ENCODE peak calls at places on chromosomes 2 and 18, in seven cellular contexts. L is stomach, R is ovary, F is DND-41, K is neural progenitor cell, A is pancreas, E is foreskin keratinocyte. J is an unnamed sample.

GRCh38 chr2:55743583-55743982 is 49.9 kb upstream of the PNPT1 start:
- DNase-seq in A (no peak), L (no peak), K (no peak), F (no peak), R (no peak), E (peak), J (no peak)

GRCh38 chr2:96089356-96090180 is 26.8 kb downstream of the ADRA2B start:
- DNase-seq in K (peak), A (peak), L (peak), E (no peak), R (no peak), F (peak), J (no peak)

GRCh38 chr2:70626254-70626990 is 72.8 kb upstream of the TGFA start:
- DNase-seq in E (no peak), R (peak), F (no peak), L (no peak), K (peak), A (no peak), J (no peak)

GRCh38 chr2:74671479-74671878 is 17.4 kb downstream of the SEMA4F start:
- DNase-seq in L (no peak), F (no peak), A (no peak), E (peak), K (no peak), R (no peak), J (no peak)

GRCh38 chr18:653512-653911 is 3.9 kb upstream of the TYMS start:
- DNase-seq in A (no peak), L (no peak), E (no peak), K (no peak), R (no peak), F (no peak), J (no peak)

GRCh38 chr2:37191253-37191652 is 2.8 kb upstream of the SULT6B1 start:
- DNase-seq in E (no peak), K (peak), L (no peak), F (no peak), A (no peak), R (no peak), J (no peak)

GRCh38 chr2:231376857-231377256 is 18.7 kb upstream of the B3GNT7 start:
- DNase-seq in E (no peak), R (no peak), F (no peak), K (no peak), L (no peak), A (no peak), J (no peak)

GRCh38 chr2:44763275-44763674 is 178.2 kb upstream of the SIX3 start:
- DNase-seq in F (no peak), R (no peak), E (no peak), A (no peak), K (peak), L (no peak), J (no peak)

GRCh38 chr2:219537657-219538487 is 5.7 kb downstream of the CHPF start:
- DNase-seq in R (no peak), F (no peak), E (peak), A (no peak), K (no peak), L (no peak), J (no peak)

GRCh38 chr18:61157451-61157850 is 175.8 kb upstream of the CDH20 start:
- DNase-seq in L (no peak), E (no peak), R (no peak), F (no peak), K (no peak), A (no peak), J (no peak)

GRCh38 chr18:36155960-36156757 is 26.5 kb downstream of the ELP2 start:
- DNase-seq in E (no peak), L (no peak), A (no peak), R (no peak), K (no peak), F (no peak), J (no peak)

GRCh38 chr18:12745095-12745820 is 42.4 kb downstream of the PSMG2 start:
- DNase-seq in L (no peak), E (peak), R (no peak), K (no peak), F (peak), A (no peak), J (no peak)

GRCh38 chr2:238098854-238099708 is 1.1 kb upstream of the ESPNL start:
- DNase-seq in F (peak), L (peak), A (peak), R (no peak), E (no peak), K (no peak), J (no peak)

GRCh38 chr18:36633961-36634412 is 194.8 kb downstream of the TPGS2 start:
- DNase-seq in E (peak), K (no peak), F (no peak), L (no peak), A (no peak), R (no peak), J (no peak)

GRCh38 chr2:216562689-216563435 is 64.2 kb downstream of the RPL37A start:
- DNase-seq in K (no peak), R (no peak), A (no peak), E (peak), L (no peak), F (no peak), J (no peak)

GRCh38 chr18:11791131-11791530 is 60.1 kb upstream of the CHMP1B start:
- DNase-seq in A (no peak), K (no peak), R (no peak), E (no peak), F (no peak), L (no peak), J (no peak)

GRCh38 chr2:111148925-111149324 is 28.2 kb downstream of the BCL2L11 start:
- DNase-seq in E (no peak), L (no peak), K (no peak), F (no peak), A (no peak), R (no peak), J (no peak)

GRCh38 chr2:118089015-118089800 is 937 bp downstream of the INSIG2 start:
- DNase-seq in A (peak), K (peak), F (peak), R (peak), L (peak), E (peak), J (peak)

GRCh38 chr2:54772531-54772930 is 49.1 kb downstream of the EML6 start:
- DNase-seq in A (no peak), R (no peak), L (no peak), E (no peak), F (no peak), K (no peak), J (no peak)

GRCh38 chr2:44940612-44941464 is 664 bp upstream of the SIX3 start:
- DNase-seq in L (no peak), R (no peak), F (no peak), E (no peak), K (peak), A (no peak), J (no peak)

DNA sequence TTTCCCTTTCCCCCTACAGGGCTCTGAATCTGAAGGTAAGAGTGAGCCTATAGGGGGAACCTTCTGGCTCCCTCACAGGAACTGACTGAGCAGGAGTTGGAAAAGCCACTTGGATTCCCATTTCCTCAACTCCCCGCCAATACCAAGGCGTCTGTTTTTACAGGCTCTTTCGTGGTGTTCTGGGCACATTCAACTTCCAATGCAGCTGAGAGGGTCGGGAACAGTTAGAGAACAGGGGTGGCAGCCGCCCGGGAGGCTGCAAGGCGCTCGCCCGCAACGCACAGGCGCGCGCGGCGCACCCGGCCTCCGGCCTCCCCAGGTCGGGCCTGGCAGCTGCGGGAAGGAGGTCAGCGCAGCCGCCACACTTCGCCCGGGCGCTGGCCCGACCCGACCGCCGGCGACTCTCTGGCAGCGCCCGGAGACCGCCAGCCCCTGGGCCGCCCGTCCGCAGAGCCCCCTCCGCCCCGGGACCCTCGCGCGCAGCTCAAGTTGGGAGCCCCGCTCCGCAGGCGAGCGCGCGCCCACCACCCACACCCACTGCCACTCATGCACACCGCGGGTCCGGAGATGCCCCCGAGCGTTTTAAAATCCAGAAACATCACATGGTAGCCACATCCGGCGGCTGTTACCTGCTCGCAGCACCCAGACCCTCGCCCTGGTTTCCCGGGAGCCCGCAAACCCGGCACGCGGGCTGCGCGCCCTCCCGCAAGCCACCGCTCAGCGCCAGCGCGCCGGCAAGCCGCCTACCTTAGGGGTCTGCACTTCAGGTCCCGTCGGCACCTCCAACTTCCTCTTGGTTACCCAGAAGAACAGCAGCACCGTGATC is 816 bp downstream of the GALNT14 start:
- DNase-seq in F (peak), E (peak), L (no peak), A (peak), R (no peak), K (peak), J (peak)
- TF ChIP-seq CTCF in F (no peak), E (no peak), L (no peak), A (no peak), R (no peak), K (no peak), J (no peak)

GRCh38 chr2:229417176-229417575 is 146.1 kb upstream of the PID1 start:
- DNase-seq in A (no peak), K (no peak), E (no peak), R (no peak), F (no peak), L (no peak), J (no peak)
- H3K27ac ChIP-seq in A (no peak), K (no peak), E (no peak), R (peak), F (no peak), L (peak), J (no peak)

GRCh38 chr2:217652761-217653160 is 350.0 kb downstream of the TNS1 start:
- DNase-seq in A (no peak), K (no peak), E (no peak), F (no peak), L (no peak), R (no peak), J (no peak)

GRCh38 chr2:217654173-217654572 is 348.6 kb downstream of the TNS1 start:
- DNase-seq in E (no peak), K (no peak), A (no peak), R (no peak), F (no peak), L (no peak), J (no peak)

GRCh38 chr2:217655656-217656055 is 347.1 kb downstream of the TNS1 start:
- DNase-seq in K (no peak), E (no peak), R (no peak), F (no peak), A (no peak), L (no peak), J (no peak)

GRCh38 chr2:217650716-217651360 is 352.0 kb downstream of the TNS1 start:
- DNase-seq in R (peak), F (peak), A (peak), K (peak), L (no peak), E (peak), J (peak)

DNA sequence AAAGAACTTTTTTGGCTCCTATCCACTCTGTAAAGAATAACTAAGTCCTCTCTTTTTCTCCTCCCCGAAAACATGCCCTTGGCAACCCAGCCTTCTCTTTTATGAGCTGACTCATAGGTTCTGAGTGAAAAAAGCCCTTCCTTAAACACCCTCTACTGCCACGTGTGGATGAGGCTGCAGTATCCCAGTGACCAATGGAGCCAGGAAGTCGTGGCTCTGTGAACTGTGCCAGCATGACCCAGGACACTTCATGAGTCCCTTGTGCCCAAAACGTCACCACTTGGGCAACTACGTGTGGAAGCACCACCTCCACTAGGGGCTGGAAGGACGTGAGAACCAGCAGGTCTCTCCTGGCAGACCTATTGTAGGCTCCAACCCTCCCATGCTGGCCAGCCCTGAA is 349.6 kb downstream of the TNS1 start:
- DNase-seq in R (peak), L (no peak), E (peak), K (no peak), A (peak), F (no peak), J (peak)
- TF ChIP-seq CTCF in R (no peak), L (no peak), E (peak), K (no peak), A (no peak), F (no peak), J (no peak)

GRCh38 chr18:58362027-58362575 is 266.8 kb downstream of the ALPK2 start:
- DNase-seq in K (no peak), A (no peak), R (peak), F (no peak), L (no peak), E (peak), J (peak)
- H3K27ac ChIP-seq in K (no peak), A (no peak), R (no peak), F (no peak), L (peak), E (peak), J (no peak)

DNA sequence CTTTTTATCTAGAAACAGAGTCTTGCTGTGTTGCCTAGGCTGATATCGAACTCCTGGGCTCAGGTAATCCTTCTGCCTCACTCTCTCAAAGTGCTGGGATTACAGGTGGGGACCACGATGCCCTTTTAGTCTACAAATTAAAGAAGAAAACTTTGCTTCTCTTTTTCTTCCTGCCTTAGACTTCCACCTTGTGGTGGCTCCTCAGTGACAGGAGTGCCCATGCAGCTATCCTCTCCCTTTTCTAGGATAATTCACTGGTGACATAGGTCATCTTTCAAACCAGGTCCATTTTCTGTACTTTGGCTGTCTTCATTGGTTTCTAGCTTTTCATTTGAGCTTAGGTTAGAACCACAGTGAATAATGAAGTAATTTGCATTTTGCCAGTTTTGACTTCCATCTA is 13.6 kb downstream of the DCAF17 start:
- DNase-seq in K (no peak), A (no peak), R (no peak), F (no peak), E (no peak), L (no peak), J (no peak)
- TF ChIP-seq CTCF in K (peak), A (no peak), R (no peak), F (peak), E (peak), L (no peak), J (no peak)

DNA sequence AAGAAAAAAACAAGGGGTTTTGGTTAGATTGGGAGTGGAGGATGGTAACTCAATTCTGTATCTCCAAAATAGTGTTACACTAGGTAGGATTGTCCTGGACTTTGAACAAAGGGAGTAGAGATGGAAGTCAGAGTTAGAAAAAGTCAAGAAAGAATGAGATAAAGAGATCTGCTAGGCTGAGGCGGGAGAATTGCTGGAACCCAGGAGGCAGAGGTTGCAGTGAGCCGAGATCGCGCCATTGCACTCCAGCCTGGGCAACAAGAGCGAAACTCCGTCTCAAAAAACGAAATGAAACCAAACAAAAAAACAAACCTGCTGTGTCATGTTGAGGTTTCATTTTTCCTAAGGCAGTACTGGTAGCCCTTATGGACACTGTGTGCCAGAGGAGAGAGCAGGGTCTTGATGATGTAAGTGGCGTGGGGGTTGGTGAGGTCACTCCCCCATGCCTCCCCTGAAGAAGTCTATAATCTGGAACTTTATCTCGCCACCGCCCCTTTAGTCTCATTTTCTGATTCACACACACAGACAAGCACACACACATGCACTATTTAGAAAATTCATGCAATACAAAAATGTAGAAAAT is 10.5 kb downstream of the DRC1 start:
- DNase-seq in F (no peak), K (no peak), A (no peak), R (no peak), E (no peak), L (no peak), J (no peak)
- H3K27ac ChIP-seq in F (no peak), K (no peak), A (no peak), R (no peak), E (no peak), L (no peak), J (no peak)

GRCh38 chr2:29650634-29651097 is 270.7 kb downstream of the ALK start:
- DNase-seq in A (no peak), L (no peak), F (no peak), E (peak), R (no peak), K (no peak), J (peak)

GRCh38 chr2:29640360-29640759 is 281.0 kb downstream of the ALK start:
- DNase-seq in F (no peak), A (no peak), E (peak), R (no peak), K (no peak), L (no peak), J (peak)

DNA sequence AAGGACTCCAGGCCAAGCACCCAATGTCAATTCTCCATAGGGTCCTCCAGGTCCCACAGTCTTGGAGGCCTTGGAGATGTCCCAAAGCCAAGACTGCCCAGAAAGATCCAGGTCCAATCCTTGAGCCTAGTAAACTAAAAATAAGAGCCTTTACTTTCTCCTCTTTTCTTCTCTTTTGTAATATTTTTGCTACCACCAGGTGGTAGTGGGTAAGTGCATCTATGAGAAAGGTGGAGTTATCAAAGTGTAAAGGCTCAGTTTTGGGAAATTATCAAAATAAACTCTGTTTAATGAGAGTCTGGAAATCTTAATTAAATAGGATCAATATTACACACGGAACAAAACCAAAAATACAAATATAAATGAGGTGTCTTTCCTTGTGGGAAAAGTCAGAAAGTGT is 276.4 kb downstream of the ALK start:
- DNase-seq in A (no peak), K (no peak), E (no peak), F (no peak), L (no peak), R (no peak), J (no peak)
- TF ChIP-seq CTCF in A (no peak), K (no peak), E (peak), F (no peak), L (no peak), R (no peak), J (no peak)

GRCh38 chr2:1818811-1819210 is 74.5 kb upstream of the PXDN start:
- DNase-seq in F (no peak), A (no peak), E (no peak), K (no peak), R (no peak), L (no peak), J (no peak)
- H3K27ac ChIP-seq in F (no peak), A (no peak), E (no peak), K (no peak), R (no peak), L (no peak), J (no peak)

GRCh38 chr2:67002618-67003371 is 394.3 kb upstream of the ETAA1 start:
- DNase-seq in E (peak), A (no peak), L (no peak), K (no peak), R (no peak), F (no peak), J (no peak)
- TF ChIP-seq CTCF in E (peak), A (no peak), L (no peak), K (peak), R (no peak), F (no peak), J (peak)

GRCh38 chr18:23229472-23229871 is 94.2 kb downstream of the CABLES1 start:
- DNase-seq in K (no peak), A (no peak), R (no peak), E (no peak), F (no peak), L (no peak), J (no peak)
- H3K27ac ChIP-seq in K (no peak), A (no peak), R (no peak), E (no peak), F (no peak), L (peak), J (no peak)